ENCODE peak calls at places on chromosomes 7 and 10, in four cellular contexts. One of them, this sample, is unnamed.

GRCh38 chr10:132637477-132638129 is 100.0 kb downstream of the INPP5A start:
- DNase-seq in GM03348: peak
- DNase-seq in activated CD4-positive, alpha-beta T cell treated with anti-CD3 and anti-CD28 coated beads, Interleukin-2, amount 10 ng/mL, durations not matched to agents 7 days and 5 days: peak
- DNase-seq in heart left ventricle: no peak
- DNase-seq in this sample: peak

GRCh38 chr10:49398986-49399385 is 3.1 kb upstream of the DRGX start:
- DNase-seq in activated CD4-positive, alpha-beta T cell treated with anti-CD3 and anti-CD28 coated beads, Interleukin-2, amount 10 ng/mL, durations not matched to agents 7 days and 5 days: no peak
- DNase-seq in heart left ventricle: no peak
- DNase-seq in GM03348: no peak
- DNase-seq in this sample: no peak

GRCh38 chr7:132250480-132251326 is 325.6 kb downstream of the PLXNA4 start:
- DNase-seq in GM03348: no peak
- DNase-seq in heart left ventricle: no peak
- DNase-seq in activated CD4-positive, alpha-beta T cell treated with anti-CD3 and anti-CD28 coated beads, Interleukin-2, amount 10 ng/mL, durations not matched to agents 7 days and 5 days: no peak
- DNase-seq in this sample: no peak

GRCh38 chr10:80132299-80133139 is at the start of gene PLAC9:
- DNase-seq in heart left ventricle: peak
- DNase-seq in GM03348: peak
- DNase-seq in activated CD4-positive, alpha-beta T cell treated with anti-CD3 and anti-CD28 coated beads, Interleukin-2, amount 10 ng/mL, durations not matched to agents 7 days and 5 days: no peak
- DNase-seq in this sample: peak

GRCh38 chr7:110943686-110944350 is 147.1 kb upstream of the LRRN3 start:
- DNase-seq in activated CD4-positive, alpha-beta T cell treated with anti-CD3 and anti-CD28 coated beads, Interleukin-2, amount 10 ng/mL, durations not matched to agents 7 days and 5 days: no peak
- DNase-seq in heart left ventricle: no peak
- DNase-seq in GM03348: peak
- DNase-seq in this sample: peak

GRCh38 chr7:118079369-118079768 is 104.6 kb upstream of the LSM8 start:
- DNase-seq in heart left ventricle: no peak
- DNase-seq in GM03348: no peak
- DNase-seq in activated CD4-positive, alpha-beta T cell treated with anti-CD3 and anti-CD28 coated beads, Interleukin-2, amount 10 ng/mL, durations not matched to agents 7 days and 5 days: no peak
- DNase-seq in this sample: no peak

GRCh38 chr10:73759512-73760115 is 15.4 kb downstream of the SEC24C start:
- DNase-seq in heart left ventricle: no peak
- DNase-seq in GM03348: no peak
- DNase-seq in activated CD4-positive, alpha-beta T cell treated with anti-CD3 and anti-CD28 coated beads, Interleukin-2, amount 10 ng/mL, durations not matched to agents 7 days and 5 days: peak
- DNase-seq in this sample: no peak

GRCh38 chr7:74002474-74003017 is 25.4 kb upstream of the ELN start:
- DNase-seq in GM03348: peak
- DNase-seq in activated CD4-positive, alpha-beta T cell treated with anti-CD3 and anti-CD28 coated beads, Interleukin-2, amount 10 ng/mL, durations not matched to agents 7 days and 5 days: peak
- DNase-seq in heart left ventricle: peak
- DNase-seq in this sample: peak

GRCh38 chr7:22793593-22794462 is 28.8 kb downstream of the TOMM7 start:
- DNase-seq in heart left ventricle: no peak
- DNase-seq in activated CD4-positive, alpha-beta T cell treated with anti-CD3 and anti-CD28 coated beads, Interleukin-2, amount 10 ng/mL, durations not matched to agents 7 days and 5 days: no peak
- DNase-seq in GM03348: no peak
- DNase-seq in this sample: no peak

GRCh38 chr7:86978804-86979506 is 80.5 kb downstream of the ELAPOR2 start:
- DNase-seq in GM03348: no peak
- DNase-seq in heart left ventricle: no peak
- DNase-seq in activated CD4-positive, alpha-beta T cell treated with anti-CD3 and anti-CD28 coated beads, Interleukin-2, amount 10 ng/mL, durations not matched to agents 7 days and 5 days: peak
- DNase-seq in this sample: no peak

GRCh38 chr10:124681091-124681490 is 63.1 kb downstream of the FAM53B start:
- DNase-seq in activated CD4-positive, alpha-beta T cell treated with anti-CD3 and anti-CD28 coated beads, Interleukin-2, amount 10 ng/mL, durations not matched to agents 7 days and 5 days: no peak
- DNase-seq in heart left ventricle: no peak
- DNase-seq in GM03348: no peak
- DNase-seq in this sample: no peak

GRCh38 chr7:68478326-68478725 is 1119.9 kb upstream of the AUTS2 start:
- DNase-seq in GM03348: no peak
- DNase-seq in activated CD4-positive, alpha-beta T cell treated with anti-CD3 and anti-CD28 coated beads, Interleukin-2, amount 10 ng/mL, durations not matched to agents 7 days and 5 days: no peak
- DNase-seq in heart left ventricle: no peak
- DNase-seq in this sample: no peak

GRCh38 chr7:112453505-112454171 is 3.4 kb downstream of the IFRD1 start:
- DNase-seq in heart left ventricle: no peak
- DNase-seq in activated CD4-positive, alpha-beta T cell treated with anti-CD3 and anti-CD28 coated beads, Interleukin-2, amount 10 ng/mL, durations not matched to agents 7 days and 5 days: no peak
- DNase-seq in GM03348: peak
- DNase-seq in this sample: peak

GRCh38 chr10:28291881-28292297 is 11.0 kb downstream of the MPP7 start:
- DNase-seq in GM03348: peak
- DNase-seq in activated CD4-positive, alpha-beta T cell treated with anti-CD3 and anti-CD28 coated beads, Interleukin-2, amount 10 ng/mL, durations not matched to agents 7 days and 5 days: no peak
- DNase-seq in heart left ventricle: no peak
- DNase-seq in this sample: peak

GRCh38 chr7:137091396-137091795 is 222.9 kb downstream of the CHRM2 start:
- DNase-seq in GM03348: no peak
- DNase-seq in activated CD4-positive, alpha-beta T cell treated with anti-CD3 and anti-CD28 coated beads, Interleukin-2, amount 10 ng/mL, durations not matched to agents 7 days and 5 days: no peak
- DNase-seq in heart left ventricle: no peak
- DNase-seq in this sample: peak

GRCh38 chr10:97042716-97043562 is 142.8 kb downstream of the SLIT1 start:
- DNase-seq in activated CD4-positive, alpha-beta T cell treated with anti-CD3 and anti-CD28 coated beads, Interleukin-2, amount 10 ng/mL, durations not matched to agents 7 days and 5 days: no peak
- DNase-seq in GM03348: no peak
- DNase-seq in heart left ventricle: no peak
- DNase-seq in this sample: peak

GRCh38 chr10:3290550-3290949 is 118.0 kb upstream of the PITRM1 start:
- DNase-seq in activated CD4-positive, alpha-beta T cell treated with anti-CD3 and anti-CD28 coated beads, Interleukin-2, amount 10 ng/mL, durations not matched to agents 7 days and 5 days: no peak
- DNase-seq in heart left ventricle: no peak
- DNase-seq in GM03348: no peak
- DNase-seq in this sample: peak

GRCh38 chr10:71253981-71254818 is 41.8 kb downstream of the UNC5B start:
- DNase-seq in heart left ventricle: peak
- DNase-seq in activated CD4-positive, alpha-beta T cell treated with anti-CD3 and anti-CD28 coated beads, Interleukin-2, amount 10 ng/mL, durations not matched to agents 7 days and 5 days: no peak
- DNase-seq in GM03348: no peak
- DNase-seq in this sample: peak

GRCh38 chr10:45008524-45009161 is 7.9 kb downstream of the ZNF22 start:
- DNase-seq in heart left ventricle: no peak
- DNase-seq in GM03348: peak
- DNase-seq in activated CD4-positive, alpha-beta T cell treated with anti-CD3 and anti-CD28 coated beads, Interleukin-2, amount 10 ng/mL, durations not matched to agents 7 days and 5 days: peak
- DNase-seq in this sample: peak

GRCh38 chr7:24724451-24725190 is 32.6 kb downstream of the GSDME start:
- DNase-seq in activated CD4-positive, alpha-beta T cell treated with anti-CD3 and anti-CD28 coated beads, Interleukin-2, amount 10 ng/mL, durations not matched to agents 7 days and 5 days: no peak
- DNase-seq in heart left ventricle: no peak
- DNase-seq in GM03348: no peak
- DNase-seq in this sample: no peak

GRCh38 chr10:6218692-6219493 is 16.2 kb downstream of the PFKFB3 start:
- DNase-seq in heart left ventricle: no peak
- DNase-seq in activated CD4-positive, alpha-beta T cell treated with anti-CD3 and anti-CD28 coated beads, Interleukin-2, amount 10 ng/mL, durations not matched to agents 7 days and 5 days: no peak
- DNase-seq in GM03348: peak
- DNase-seq in this sample: peak

GRCh38 chr7:11648980-11649379 is 183.0 kb downstream of the THSD7A start:
- DNase-seq in activated CD4-positive, alpha-beta T cell treated with anti-CD3 and anti-CD28 coated beads, Interleukin-2, amount 10 ng/mL, durations not matched to agents 7 days and 5 days: no peak
- DNase-seq in heart left ventricle: no peak
- DNase-seq in GM03348: no peak
- DNase-seq in this sample: no peak

GRCh38 chr10:12252882-12253546 is 57.0 kb downstream of the CDC123 start:
- DNase-seq in activated CD4-positive, alpha-beta T cell treated with anti-CD3 and anti-CD28 coated beads, Interleukin-2, amount 10 ng/mL, durations not matched to agents 7 days and 5 days: peak
- DNase-seq in GM03348: peak
- DNase-seq in heart left ventricle: no peak
- DNase-seq in this sample: peak

GRCh38 chr10:59362184-59362966 is at the start of gene FAM13C:
- DNase-seq in heart left ventricle: peak
- DNase-seq in GM03348: peak
- DNase-seq in activated CD4-positive, alpha-beta T cell treated with anti-CD3 and anti-CD28 coated beads, Interleukin-2, amount 10 ng/mL, durations not matched to agents 7 days and 5 days: no peak
- DNase-seq in this sample: peak

This sample was measured in osteoblast.